ENCODE peak calls at places on chromosomes 4 and X, in five cellular contexts. S is brain microvascular endothelial cell, G is dorsolateral prefrontal cortex, F is tibial nerve, P is cardiac muscle cell. A is an unnamed sample.

GRCh38 chr4:41748788-41749445 is 392 bp upstream of the PHOX2B start:
- DNase-seq in G (no peak), F (no peak), S (no peak), P (no peak), A (no peak)

GRCh38 chr4:148021706-148022105 is 289.8 kb downstream of the ARHGAP10 start:
- DNase-seq in F (no peak), G (no peak), P (no peak), S (no peak), A (no peak)

GRCh38 chrX:15242899-15243555 is 26.9 kb downstream of the ASB9 start:
- DNase-seq in F (peak; percentile 53), G (no peak), S (peak; percentile 53), P (peak; percentile 28), A (peak; percentile 4)

GRCh38 chrX:65532016-65532415 is 2.6 kb downstream of the LAS1L start:
- DNase-seq in P (no peak), G (no peak), S (no peak), F (no peak), A (no peak)

GRCh38 chrX:121858867-121859647 is 811.6 kb downstream of the GLUD2 start:
- DNase-seq in P (no peak), F (no peak), G (no peak), S (no peak), A (no peak)

GRCh38 chr4:56843421-56843899 is 22.0 kb upstream of the SPINK2 start:
- DNase-seq in S (no peak), P (no peak), G (no peak), F (no peak), A (no peak)

GRCh38 chr4:187387709-187388108 is 607.9 kb upstream of the ZFP42 start:
- DNase-seq in G (no peak), S (peak; percentile 24), P (no peak), F (no peak), A (no peak)

GRCh38 chr4:56181140-56181950 is 205.9 kb downstream of the AASDH start:
- DNase-seq in S (peak; percentile 27), F (no peak), G (no peak), P (no peak), A (no peak)

GRCh38 chr4:17510582-17510981 is 1.3 kb downstream of the QDPR start:
- DNase-seq in F (no peak), P (no peak), S (no peak), G (no peak), A (no peak)

GRCh38 chr4:89434364-89434988 is 126.9 kb upstream of the GPRIN3 start:
- DNase-seq in G (no peak), S (peak; percentile 25), F (no peak), P (peak; percentile 53), A (no peak)

GRCh38 chr4:19051751-19052296 is 1030.3 kb upstream of the LCORL start:
- DNase-seq in S (no peak), P (no peak), G (no peak), F (no peak), A (no peak)

GRCh38 chr4:176001171-176002006 is 64.3 kb upstream of the WDR17 start:
- DNase-seq in G (peak; percentile 82), S (peak; percentile 5), F (no peak), P (peak; percentile 68), A (peak; percentile 16)

GRCh38 chr4:176002007-176002623 is 63.5 kb upstream of the WDR17 start:
- DNase-seq in G (peak; percentile 60), F (no peak), S (no peak), P (peak; percentile 78), A (peak; percentile 14)

GRCh38 chrX:134925551-134925950 is 65.2 kb upstream of the SMIM10 start:
- DNase-seq in F (no peak), S (no peak), G (no peak), P (no peak), A (no peak)

GRCh38 chr4:113952452-113953029 is 26.9 kb downstream of the ARSJ start:
- DNase-seq in F (peak; percentile 33), G (no peak), P (peak; percentile 63), S (peak; percentile 74), A (no peak)

DNA sequence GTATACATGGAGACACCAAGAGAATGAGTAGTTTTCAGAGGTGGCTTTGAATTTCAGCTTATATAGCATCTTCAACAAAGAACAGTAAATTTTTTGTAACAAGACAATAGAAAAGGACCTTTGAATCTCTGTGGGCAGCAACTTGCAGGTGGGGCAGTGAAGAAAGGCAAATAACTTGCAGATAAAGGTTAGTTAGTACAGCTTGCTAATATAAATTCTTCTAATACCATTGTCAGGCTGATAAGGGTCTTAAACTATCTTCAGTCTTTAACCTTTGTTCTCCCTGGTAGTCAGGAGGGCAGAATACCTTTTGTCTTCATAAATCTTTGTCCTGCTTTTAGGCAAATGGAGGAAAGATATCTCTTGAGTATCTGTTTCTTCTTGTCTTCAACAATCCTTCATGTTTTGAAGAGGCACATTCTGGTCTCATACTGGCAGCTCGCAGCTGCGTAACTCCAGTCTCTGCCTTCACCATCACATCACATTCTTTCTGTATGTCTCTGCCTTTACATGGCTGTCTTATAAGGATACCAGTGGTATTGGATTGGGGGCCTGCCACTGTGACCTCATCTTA is 16.0 kb downstream of the ANXA3 start:
- DNase-seq in G (no peak), S (no peak), P (no peak), F (no peak), A (no peak)
- H3K27ac ChIP-seq in G (no peak overlapping the region), S (no peak overlapping the region), P (no peak overlapping the region), F (peak overlapping the region; percentile 91), A (peak overlapping the region; percentile 72)

GRCh38 chr4:7195138-7195510 is 2.8 kb downstream of the SORCS2 start:
- DNase-seq in P (no peak), G (peak; percentile 20), S (no peak), F (no peak), A (no peak)
- H3K4me3 ChIP-seq in P (no peak overlapping the region), G (no peak overlapping the region), S (no peak overlapping the region), F (no peak overlapping the region), A (no peak overlapping the region)

DNA sequence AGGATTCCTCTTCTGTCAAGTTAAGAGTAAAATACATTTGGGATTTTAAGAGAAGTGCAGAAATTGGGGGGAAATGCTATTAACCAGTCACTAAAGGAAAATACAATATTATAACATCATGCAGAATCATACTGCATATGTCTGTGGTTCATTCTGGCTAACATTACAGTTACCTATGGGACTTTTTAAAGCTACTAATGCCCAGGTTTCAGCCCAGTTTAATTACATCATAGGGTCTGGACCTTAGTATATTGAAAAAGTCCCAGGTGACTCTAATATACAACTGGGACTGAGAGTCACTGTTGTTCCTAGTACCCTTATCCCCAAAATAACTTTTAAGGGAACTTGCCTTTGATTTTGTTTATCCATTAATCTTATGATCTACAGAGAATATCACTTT is 10.0 kb downstream of the ABCE1 start:
- DNase-seq in F (no peak), P (no peak), S (no peak), G (no peak), A (no peak)
- TF ChIP-seq CTCF in F (no peak), P (no peak), S (no peak), G (no peak), A (no peak)

GRCh38 chr4:98210293-98210692 is 50.9 kb upstream of the RAP1GDS1 start:
- DNase-seq in G (no peak), P (no peak), F (no peak), S (no peak), A (no peak)
- H3K27ac ChIP-seq in G (no peak overlapping the region), P (no peak overlapping the region), F (no peak overlapping the region), S (no peak overlapping the region), A (no peak overlapping the region)

GRCh38 chrX:5648941-5649568 is 579.6 kb downstream of the NLGN4X start:
- DNase-seq in G (no peak), F (no peak), S (no peak), P (no peak), A (no peak)

GRCh38 chrX:5656544-5656943 is 572.1 kb downstream of the NLGN4X start:
- DNase-seq in P (no peak), F (no peak), G (no peak), S (no peak), A (no peak)

GRCh38 chrX:5646818-5647217 is 581.8 kb downstream of the NLGN4X start:
- DNase-seq in G (no peak), S (no peak), P (no peak), F (no peak), A (no peak)

GRCh38 chrX:5650904-5651303 is 577.8 kb downstream of the NLGN4X start:
- DNase-seq in G (no peak), S (no peak), F (no peak), P (no peak), A (no peak)
- H3K4me3 ChIP-seq in G (no peak overlapping the region), S (no peak overlapping the region), F (no peak overlapping the region), P (no peak overlapping the region), A (no peak overlapping the region)

GRCh38 chr4:74133786-74134499 is 24.0 kb upstream of the MTHFD2L start:
- DNase-seq in F (peak; percentile 89), S (peak; percentile 95), P (peak; percentile 75), G (peak; percentile 70), A (peak; percentile 85)
- TF ChIP-seq CTCF in F (peak; percentile 64), S (peak; percentile 85), P (peak; percentile 87), G (peak; percentile 72), A (peak; percentile 63)

DNA sequence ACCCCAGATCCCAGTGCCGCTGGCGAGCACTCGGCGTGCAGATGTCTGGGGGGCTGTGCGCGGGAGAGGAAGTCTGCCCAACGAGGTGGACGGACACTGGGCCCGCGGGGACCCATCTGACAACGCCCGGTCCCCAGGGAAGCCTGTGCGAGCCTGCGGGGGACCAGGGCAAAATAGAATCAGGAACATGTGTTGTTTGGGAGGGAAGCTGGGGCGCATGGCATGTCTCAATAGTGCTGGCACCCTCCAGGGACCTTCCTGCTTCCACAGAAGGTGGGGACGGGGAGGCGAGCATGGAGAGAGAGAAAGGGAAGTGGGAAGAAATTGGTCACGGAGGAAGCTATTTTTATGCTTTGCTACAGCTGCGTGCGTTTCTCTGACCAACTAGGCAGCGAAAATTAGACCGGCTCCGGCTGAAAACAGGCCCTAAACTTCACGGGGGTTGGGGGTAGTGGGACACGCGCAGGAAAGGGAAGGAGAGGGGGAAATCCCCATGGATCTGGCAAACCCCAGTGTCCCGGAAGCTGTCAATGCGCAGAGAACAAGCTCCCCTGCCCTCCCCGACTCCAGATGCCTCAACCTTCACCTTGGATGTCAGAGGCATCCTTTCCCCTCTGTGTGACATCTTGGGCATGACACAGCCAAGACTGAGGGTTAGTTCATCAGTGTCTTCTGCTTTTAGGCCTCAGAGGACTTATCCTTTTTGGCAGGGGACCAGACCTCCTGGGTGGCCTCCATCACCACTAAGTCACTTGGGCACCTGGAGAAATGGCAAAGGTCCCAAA is 169.8 kb upstream of the BCOR start:
- DNase-seq in F (peak; percentile 24), G (no peak), S (no peak), P (no peak), A (peak; percentile 15)
- H3K27ac ChIP-seq in F (peak overlapping the region; percentile 83), G (peak overlapping the region; percentile 75), S (no peak overlapping the region), P (no peak overlapping the region), A (peak overlapping the region; percentile 83)

DNA sequence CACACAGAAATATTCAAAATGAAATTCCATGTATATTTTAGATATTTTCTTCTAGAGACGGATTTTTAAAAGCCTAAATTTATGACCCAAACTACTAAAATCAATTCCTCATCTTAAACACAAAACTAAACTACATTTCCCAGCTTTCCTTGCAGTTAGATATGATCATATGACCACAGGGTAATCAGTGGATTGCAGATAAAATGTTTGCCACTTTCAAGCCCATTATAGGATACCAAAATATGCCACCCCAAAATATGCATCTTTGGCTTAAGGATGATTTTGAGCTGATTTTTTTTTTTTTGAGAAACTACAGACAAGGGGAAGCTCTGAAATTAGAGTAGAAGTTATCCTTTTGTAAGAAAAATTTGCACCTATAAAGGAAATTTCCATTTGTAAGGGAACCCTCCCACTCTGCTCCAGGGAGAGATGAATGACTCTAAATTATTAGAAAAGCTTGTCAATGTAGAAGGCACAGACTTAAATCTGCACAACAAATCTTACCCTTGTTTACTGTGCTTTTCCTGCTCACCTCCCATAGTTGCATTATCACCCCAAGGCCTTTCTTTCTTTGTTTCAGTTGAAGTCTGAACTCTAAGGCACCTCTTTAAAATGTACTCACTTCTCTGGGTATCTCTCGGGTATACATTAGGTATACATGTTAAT is 503.0 kb downstream of the PDHA2 start:
- DNase-seq in G (no peak), P (no peak), F (no peak), S (no peak), A (no peak)
- H3K4me3 ChIP-seq in G (no peak overlapping the region), P (no peak overlapping the region), F (no peak overlapping the region), S (no peak overlapping the region), A (no peak overlapping the region)